ENCODE peak calls at places on chromosomes 13 and 19, in four cellular contexts. U, H, B and P are unnamed samples.

GRCh38 chr19:39971380-39971841 is 446 bp downstream of the PSMC4 start:
- DNase-seq in H (no peak), U (peak; percentile 16), B (no peak), P (no peak)

GRCh38 chr13:114007566-114007965 is 33.7 kb upstream of the C13orf46 start:
- DNase-seq in B (no peak), U (no peak), H (no peak), P (no peak)

GRCh38 chr19:10288662-10289166 is 1.0 kb upstream of the ICAM5 start:
- DNase-seq in H (no peak), U (no peak), B (peak; percentile 45), P (no peak)

GRCh38 chr13:24511019-24511823 is 1.4 kb downstream of the PARP4 start:
- DNase-seq in B (peak; percentile 73), U (peak; percentile 86), H (no peak), P (no peak)

GRCh38 chr13:71729441-71729840 is 137.6 kb downstream of the DACH1 start:
- DNase-seq in H (no peak), U (no peak), B (no peak), P (no peak)

GRCh38 chr13:29676941-29677452 is 81.5 kb upstream of the SLC7A1 start:
- DNase-seq in U (no peak), H (no peak), B (no peak), P (no peak)

GRCh38 chr19:801030-801860 is 4.0 kb downstream of the PTBP1 start:
- DNase-seq in U (no peak), H (no peak), B (no peak), P (no peak)

GRCh38 chr19:30552593-30552992 is 180.4 kb downstream of the ZNF536 start:
- DNase-seq in H (no peak), B (no peak), U (no peak), P (no peak)

GRCh38 chr13:73714522-73714921 is 419.7 kb downstream of the KLF12 start:
- DNase-seq in H (no peak), U (no peak), B (peak; percentile 16), P (no peak)

GRCh38 chr19:33161201-33161600 is 29.3 kb downstream of the WDR88 start:
- DNase-seq in U (no peak), B (no peak), H (no peak), P (no peak)

GRCh38 chr13:106405731-106406130 is 129.7 kb downstream of the EFNB2 start:
- DNase-seq in B (no peak), H (no peak), U (no peak), P (no peak)

GRCh38 chr19:6127716-6128335 is 7.6 kb upstream of the ACSBG2 start:
- DNase-seq in U (no peak), H (no peak), B (no peak), P (no peak)

GRCh38 chr13:24664726-24665409 is 15.3 kb upstream of the ATP12A start:
- DNase-seq in U (peak; percentile 62), H (no peak), B (no peak), P (no peak)